ENCODE peak calls at places on chromosomes 3 and 15, in eight cellular contexts. O is tibial artery, Y is MM.1S, R is nephron progenitor cell, V is choroid plexus epithelial cell, A is DND-41, T is body of pancreas, D is stomach. U is an unnamed sample.

GRCh38 chr3:141498592-141499223 is 11.9 kb downstream of the RASA2 start:
- DNase-seq in A (peak; percentile 92), R (no peak), Y (peak; percentile 99), T (peak; percentile 72), O (no peak), V (peak; percentile 29), D (peak; percentile 62), U (peak; percentile 89)

GRCh38 chr15:57607570-57608000 is 15.9 kb downstream of the MYZAP start:
- DNase-seq in T (peak; percentile 68), D (peak; percentile 73), V (peak; percentile 41), A (no peak), O (no peak), R (no peak), Y (no peak), U (peak; percentile 51)

GRCh38 chr3:187005827-187006481 is 75.6 kb downstream of the ST6GAL1 start:
- DNase-seq in O (peak; percentile 25), V (no peak), T (no peak), D (no peak), Y (no peak), R (no peak), A (no peak), U (no peak)

GRCh38 chr3:33299395-33300081 is 22.3 kb downstream of the FBXL2 start:
- DNase-seq in T (no peak), A (no peak), R (no peak), V (peak; percentile 70), D (no peak), O (no peak), Y (no peak), U (no peak)

GRCh38 chr15:88331291-88331690 is 74.8 kb upstream of the NTRK3 start:
- DNase-seq in D (no peak), O (no peak), R (peak; percentile 81), A (peak; percentile 41), Y (peak; percentile 72), V (peak; percentile 5), T (peak; percentile 5), U (no peak)

GRCh38 chr15:39555885-39556284 is 25.0 kb upstream of the THBS1 start:
- DNase-seq in V (peak; percentile 51), Y (no peak), D (no peak), A (no peak), R (no peak), O (no peak), T (no peak), U (no peak)

GRCh38 chr15:25877681-25878080 is 14.6 kb upstream of the ATP10A start:
- DNase-seq in O (no peak), R (no peak), Y (no peak), D (no peak), A (no peak), T (no peak), V (no peak), U (no peak)

GRCh38 chr3:146803746-146804145 is 198.6 kb upstream of the PLSCR5 start:
- DNase-seq in A (no peak), T (peak; percentile 2), D (no peak), O (no peak), V (peak; percentile 96), Y (no peak), R (peak; percentile 31), U (no peak)

GRCh38 chr15:73952171-73952912 is 26.1 kb downstream of the LOXL1 start:
- DNase-seq in T (no peak), V (no peak), D (no peak), R (no peak), Y (no peak), A (no peak), O (peak; percentile 72), U (no peak)

GRCh38 chr3:129025691-129026435 is 24.8 kb downstream of the EFCC1 start:
- DNase-seq in Y (no peak), R (no peak), D (no peak), O (peak; percentile 39), A (no peak), T (no peak), V (no peak), U (no peak)

GRCh38 chr3:33644598-33644997 is 73.5 kb downstream of the CLASP2 start:
- DNase-seq in O (no peak), V (no peak), Y (no peak), D (no peak), A (no peak), T (no peak), R (no peak), U (no peak)

GRCh38 chr15:81189583-81190283 is 6.9 kb upstream of the IL16 start:
- DNase-seq in D (peak; percentile 34), T (peak; percentile 77), Y (no peak), V (peak; percentile 97), R (no peak), O (peak; percentile 87), A (no peak), U (no peak)

GRCh38 chr3:195548046-195548445 is 4.9 kb upstream of the PPP1R2 start:
- DNase-seq in R (no peak), D (no peak), T (no peak), V (no peak), O (no peak), Y (no peak), A (no peak), U (no peak)

GRCh38 chr3:23115171-23115877 is 87.8 kb upstream of the UBE2E2 start:
- DNase-seq in O (no peak), A (no peak), D (no peak), V (no peak), R (no peak), T (no peak), Y (no peak), U (no peak)

GRCh38 chr15:34734303-34734702 is 20.5 kb downstream of the GJD2 start:
- DNase-seq in Y (no peak), T (no peak), O (no peak), V (no peak), D (no peak), A (no peak), R (no peak), U (no peak)

GRCh38 chr15:37101634-37102314 is 1.4 kb upstream of the MEIS2 start:
- DNase-seq in Y (peak; percentile 80), D (peak; percentile 74), R (peak; percentile 90), T (peak; percentile 78), O (peak; percentile 87), A (no peak), V (peak; percentile 55), U (no peak)

GRCh38 chr3:9251055-9251786 is 1.8 kb upstream of the SRGAP3 start:
- DNase-seq in R (no peak), T (no peak), O (no peak), A (no peak), D (no peak), V (peak; percentile 3), Y (no peak), U (no peak)
- TF ChIP-seq CTCF in R (no peak), T (no peak), O (no peak), A (no peak), D (no peak), V (no peak), Y (no peak), U (no peak)

GRCh38 chr15:68319997-68320396 is 42.5 kb downstream of the FEM1B start:
- DNase-seq in V (no peak), T (no peak), A (no peak), D (no peak), R (no peak), O (peak; percentile 45), Y (no peak), U (no peak)
- TF ChIP-seq CTCF in V (no peak), T (no peak), A (no peak), D (no peak), R (no peak), O (no peak), Y (no peak), U (no peak)

GRCh38 chr3:184505479-184505878 is 56.1 kb upstream of the EPHB3 start:
- DNase-seq in O (no peak), A (no peak), Y (no peak), T (no peak), V (no peak), R (no peak), D (no peak), U (no peak)

GRCh38 chr3:184502123-184502667 is 59.4 kb upstream of the EPHB3 start:
- DNase-seq in D (no peak), V (no peak), Y (no peak), R (no peak), O (no peak), T (no peak), A (no peak), U (no peak)

GRCh38 chr3:184503647-184504046 is 57.9 kb upstream of the EPHB3 start:
- DNase-seq in R (no peak), Y (no peak), T (no peak), A (no peak), V (no peak), D (no peak), O (no peak), U (no peak)

GRCh38 chr3:184506579-184506978 is 55.0 kb upstream of the EPHB3 start:
- DNase-seq in D (no peak), T (no peak), R (no peak), O (no peak), Y (no peak), V (no peak), A (no peak), U (no peak)

DNA sequence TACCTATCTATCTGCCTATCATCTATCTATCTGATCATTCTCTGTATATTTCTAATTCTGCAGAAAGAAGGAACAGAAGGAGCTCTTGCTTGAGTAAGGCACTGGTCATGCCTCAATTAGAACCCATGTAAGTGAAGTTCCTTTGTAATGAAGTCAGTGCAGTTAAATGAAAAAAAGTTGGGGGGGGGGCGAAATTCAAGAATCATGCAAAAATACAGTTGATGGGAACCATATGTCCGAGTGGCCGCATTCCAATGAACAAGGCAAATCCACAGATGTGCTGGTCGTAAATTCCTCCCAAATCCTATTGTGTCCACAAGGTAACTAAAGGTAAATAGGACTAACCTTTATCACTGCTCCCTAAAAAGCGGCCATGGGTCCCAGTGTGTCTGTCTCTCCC is 56.5 kb upstream of the EPHB3 start:
- DNase-seq in A (no peak), R (no peak), D (no peak), T (no peak), O (no peak), V (no peak), Y (peak; percentile 4), U (no peak)
- TF ChIP-seq CTCF in A (no peak), R (no peak), D (no peak), T (no peak), O (no peak), V (no peak), Y (no peak), U (no peak)

DNA sequence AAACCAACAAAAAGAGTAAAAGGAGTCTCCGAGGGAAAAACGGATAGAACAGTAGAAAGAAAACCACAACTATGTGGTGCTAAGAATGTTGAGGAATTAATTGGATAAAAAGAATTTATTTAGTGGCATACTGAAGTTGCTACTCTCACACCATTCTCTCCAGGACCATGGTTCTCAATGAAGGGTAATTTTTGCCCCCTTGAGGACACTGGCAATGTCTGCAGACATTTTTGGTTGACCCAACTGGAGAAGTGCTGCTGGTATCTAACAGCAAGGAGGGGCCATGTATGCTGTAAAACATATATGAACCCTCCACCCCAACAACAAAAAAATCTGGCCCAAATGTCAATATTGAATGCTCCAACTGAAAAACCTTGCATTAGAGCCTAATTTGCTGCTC is 85.9 kb upstream of the CSPG5 start:
- DNase-seq in A (no peak), O (no peak), R (no peak), V (peak; percentile 16), T (no peak), D (no peak), Y (no peak), U (no peak)
- TF ChIP-seq CTCF in A (peak; percentile 19), O (peak; percentile 4), R (peak; percentile 18), V (peak; percentile 33), T (no peak), D (no peak), Y (peak; percentile 27), U (no peak)

U was measured in CD14-positive monocyte.